ENCODE peak calls at places on chromosomes 4 and X, in five cellular contexts. H is H1, F is HCT116, G is HepG2, Q is K562. Y is an unnamed sample. For H3K36me3, the result is how much of the 10 kb centered on the place peaks cover.

GRCh38 chrX:53048169-53049126 is at the start of gene GPR173:
- DNase-seq in G (no peak), F (no peak), Q (no peak), H (no peak), Y (peak)

GRCh38 chrX:48752498-48752897 is 9.0 kb upstream of the GLOD5 start:
- DNase-seq in F (no peak), G (no peak), H (no peak), Q (no peak), Y (no peak)

GRCh38 chr4:38013461-38014366 is 53.5 kb downstream of the PTTG2 start:
- DNase-seq in Q (no peak), G (no peak), F (peak), H (no peak), Y (no peak)

GRCh38 chrX:111719426-111720210 is 38.6 kb downstream of the ALG13 start:
- DNase-seq in F (no peak), G (no peak), H (no peak), Q (no peak), Y (no peak)

GRCh38 chr4:27714073-27714472 is 853.4 kb downstream of the STIM2 start:
- DNase-seq in Q (no peak), H (no peak), G (no peak), F (no peak), Y (no peak)

GRCh38 chr4:34861661-34862060 is 1382.7 kb downstream of the ARAP2 start:
- DNase-seq in Q (no peak), G (no peak), F (no peak), H (no peak), Y (no peak)

GRCh38 chr4:2306773-2307410 is 45.0 kb upstream of the MXD4 start:
- DNase-seq in F (no peak), Q (no peak), G (no peak), H (no peak), Y (no peak)

GRCh38 chrX:120485562-120486520 is 16.7 kb upstream of the LAMP2 start:
- DNase-seq in F (peak), Q (peak), G (peak), H (peak), Y (peak)

GRCh38 chr4:122728781-122729330 is 3.6 kb upstream of the BBS12 start:
- DNase-seq in F (no peak), H (no peak), G (no peak), Q (no peak), Y (no peak)

GRCh38 chrX:66751136-66751782 is 112.4 kb upstream of the EDA2R start:
- DNase-seq in Q (no peak), H (no peak), F (no peak), G (no peak), Y (no peak)

GRCh38 chr4:166941629-166942028 is 292.7 kb downstream of the SPOCK3 start:
- DNase-seq in F (peak), Q (no peak), G (no peak), H (no peak), Y (no peak)

GRCh38 chrX:15151267-15152196 is 118.4 kb downstream of the ASB9 start:
- DNase-seq in G (no peak), Q (no peak), H (no peak), F (no peak), Y (no peak)

GRCh38 chrX:103012945-103013344 is 51.0 kb downstream of the BEX1 start:
- DNase-seq in Q (no peak), F (no peak), G (no peak), H (no peak), Y (no peak)

GRCh38 chrX:115449742-115450141 is 111.2 kb upstream of the PLS3 start:
- DNase-seq in Q (no peak), F (no peak), G (peak), H (no peak), Y (no peak)

GRCh38 chrX:114675365-114675764 is 91.5 kb downstream of the HTR2C start:
- DNase-seq in H (no peak), F (no peak), G (no peak), Q (no peak), Y (no peak)

GRCh38 chr4:108036252-108036651 is 46.6 kb downstream of the HADH start:
- DNase-seq in Q (no peak), G (no peak), F (no peak), H (no peak), Y (no peak)

GRCh38 chr4:74447636-74448233 is 2.8 kb downstream of the AREG start:
- DNase-seq in G (no peak), H (no peak), F (no peak), Q (no peak), Y (no peak)

GRCh38 chrX:23792861-23793553 is 10.0 kb downstream of the SAT1 start:
- DNase-seq in G (no peak), H (no peak), Q (no peak), F (no peak), Y (no peak)

GRCh38 chr4:111209706-111210105 is 586.8 kb upstream of the PITX2 start:
- DNase-seq in F (no peak), Q (no peak), H (peak), G (no peak), Y (peak)

GRCh38 chrX:2327423-2327822 is 173.4 kb downstream of the DHRSX start:
- DNase-seq in Q (no peak), H (no peak), F (no peak), G (no peak), Y (no peak)

GRCh38 chr4:130468340-130468739 is 1372.4 kb downstream of the C4orf33 start:
- DNase-seq in H (no peak), Q (no peak), G (no peak), F (no peak), Y (no peak)

GRCh38 chrX:154750301-154751120 is at the start of gene GAB3:
- DNase-seq in H (no peak), F (no peak), Q (no peak), G (no peak), Y (no peak)

GRCh38 chr4:142615324-142615665 is 230.8 kb downstream of the INPP4B start:
- DNase-seq in F (no peak), Q (no peak), G (no peak), H (no peak), Y (no peak)

GRCh38 chr4:32429151-32429550 is 1709.0 kb downstream of the PCDH7 start:
- DNase-seq in Q (no peak), G (no peak), F (no peak), H (no peak), Y (no peak)

GRCh38 chrX:48590203-48591103 is 6.8 kb upstream of the WDR13 start:
- DNase-seq in G (peak), F (no peak), Q (no peak), H (no peak), Y (no peak)

GRCh38 chr4:67366341-67366861 is 178.9 kb downstream of the CENPC start:
- DNase-seq in Q (no peak), H (no peak), F (no peak), G (no peak), Y (no peak)

GRCh38 chr4:174122705-174123104 is 160.8 kb downstream of the FBXO8 start:
- DNase-seq in Q (no peak), H (no peak), G (no peak), F (no peak), Y (no peak)

GRCh38 chr4:184420402-184420801 is 53.9 kb downstream of the IRF2 start:
- DNase-seq in Q (no peak), H (no peak), G (no peak), F (no peak), Y (no peak)

GRCh38 chr4:184420881-184421416 is 53.4 kb downstream of the IRF2 start:
- DNase-seq in Q (no peak), G (no peak), F (no peak), H (no peak), Y (no peak)

GRCh38 chr4:184417802-184418511 is 56.4 kb downstream of the IRF2 start:
- DNase-seq in G (peak), Q (peak), H (no peak), F (peak), Y (no peak)

GRCh38 chr4:184421558-184422155 is 52.7 kb downstream of the IRF2 start:
- DNase-seq in Q (no peak), G (no peak), F (no peak), H (no peak), Y (no peak)

GRCh38 chr4:184419976-184420375 is 54.4 kb downstream of the IRF2 start:
- DNase-seq in F (no peak), Q (no peak), G (no peak), H (no peak), Y (no peak)
- H3K36me3 ChIP-seq in F (under half), Q (under half), G (under half), H (under half), Y (under half)

DNA sequence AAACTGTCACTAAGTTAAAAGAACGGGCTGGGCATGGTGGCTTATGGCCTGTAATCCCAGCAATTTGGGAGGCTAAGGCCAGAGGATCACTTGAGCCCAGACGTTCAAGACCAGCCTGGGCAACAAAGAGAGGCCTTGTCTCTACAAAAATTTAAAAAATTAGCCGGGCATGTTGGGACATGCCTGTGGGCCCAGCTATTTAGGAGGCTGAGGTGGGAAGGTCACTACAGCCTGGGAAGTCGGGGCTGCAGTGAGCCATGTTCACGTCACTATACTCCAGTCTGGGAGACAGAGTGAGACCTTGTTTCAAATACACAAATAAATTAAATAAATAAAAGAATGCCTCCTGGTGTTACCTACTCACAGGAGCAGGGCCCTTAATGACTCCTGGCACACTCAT is 69.5 kb downstream of the APBB2 start:
- DNase-seq in F (no peak), H (no peak), Q (no peak), G (peak), Y (no peak)
- TF ChIP-seq YY1 in F (no peak), H (no peak), Q (no peak), G (no peak), Y (no peak)

DNA sequence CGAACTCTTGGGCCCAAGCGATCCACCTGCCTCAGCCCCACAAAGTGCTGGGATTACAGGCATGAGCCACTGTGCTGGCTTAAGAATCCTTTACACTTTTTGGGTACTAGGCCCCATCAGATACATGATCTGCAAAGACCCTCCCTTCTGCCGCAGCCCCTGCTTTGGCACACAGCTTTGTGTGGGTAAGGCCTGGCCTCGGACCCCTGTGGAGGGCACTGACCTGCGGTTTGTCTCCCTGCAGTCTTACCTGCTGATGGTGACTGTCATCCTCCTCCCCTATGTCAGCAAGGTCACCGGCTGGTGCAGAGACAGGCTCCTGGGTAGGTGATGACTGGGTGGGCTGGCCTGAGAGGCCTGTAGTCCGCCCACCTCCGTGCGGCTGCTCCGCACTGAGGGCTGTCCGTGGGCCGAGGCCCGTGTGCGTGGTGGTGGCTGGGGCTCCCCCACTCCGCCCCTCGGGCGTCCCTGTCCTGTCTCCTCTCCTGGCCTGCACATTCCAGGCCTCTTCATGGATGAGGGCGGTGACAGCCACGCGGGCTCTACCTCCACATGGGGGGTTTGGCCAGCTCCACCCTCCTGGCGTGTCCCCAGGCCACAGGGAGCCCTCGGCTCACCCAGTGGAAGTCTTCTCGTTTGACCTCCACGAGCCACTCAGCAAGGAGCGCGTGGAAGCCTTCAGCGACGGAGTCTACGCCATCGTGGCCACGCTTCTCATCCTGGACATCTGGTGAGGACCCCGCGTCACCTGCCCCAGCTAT is 18.0 kb downstream of the DGKQ start:
- DNase-seq in Q (no peak), F (no peak), H (no peak), G (no peak), Y (no peak)
- H3K36me3 ChIP-seq in Q (under half), F (under half), H (under half), G (under half), Y (under half)

GRCh38 chrX:70049406-70049805 is 332 bp downstream of the AWAT2 start:
- DNase-seq in H (no peak), F (no peak), G (no peak), Q (no peak), Y (no peak)

GRCh38 chrX:70054391-70054790 is 4.7 kb upstream of the AWAT2 start:
- DNase-seq in F (no peak), G (no peak), H (no peak), Q (no peak), Y (no peak)

GRCh38 chrX:70049925-70050324 is at the start of gene AWAT2:
- DNase-seq in G (no peak), H (no peak), F (no peak), Q (no peak), Y (no peak)

GRCh38 chrX:70052895-70053615 is 3.3 kb upstream of the AWAT2 start:
- DNase-seq in F (no peak), Q (no peak), H (no peak), G (no peak), Y (no peak)
- TF ChIP-seq YY1 in F (no peak), Q (no peak), H (no peak), G (no peak), Y (no peak)

GRCh38 chr4:172869621-172870268 is 298.9 kb upstream of the GALNT7 start:
- DNase-seq in F (no peak), H (no peak), G (no peak), Q (no peak), Y (no peak)

GRCh38 chr4:172866421-172866820 is 302.2 kb upstream of the GALNT7 start:
- DNase-seq in H (no peak), G (no peak), F (no peak), Q (no peak), Y (no peak)

GRCh38 chr4:172868271-172868670 is 300.3 kb upstream of the GALNT7 start:
- DNase-seq in F (no peak), Q (no peak), G (no peak), H (no peak), Y (no peak)

GRCh38 chr4:172865531-172866127 is 303.0 kb upstream of the GALNT7 start:
- DNase-seq in Q (no peak), H (no peak), F (no peak), G (no peak), Y (no peak)

GRCh38 chr4:172871381-172871780 is 297.2 kb upstream of the GALNT7 start:
- DNase-seq in F (peak), Q (no peak), H (no peak), G (no peak), Y (no peak)
- H3K36me3 ChIP-seq in F (under half), Q (under half), H (under half), G (under half), Y (under half)

DNA sequence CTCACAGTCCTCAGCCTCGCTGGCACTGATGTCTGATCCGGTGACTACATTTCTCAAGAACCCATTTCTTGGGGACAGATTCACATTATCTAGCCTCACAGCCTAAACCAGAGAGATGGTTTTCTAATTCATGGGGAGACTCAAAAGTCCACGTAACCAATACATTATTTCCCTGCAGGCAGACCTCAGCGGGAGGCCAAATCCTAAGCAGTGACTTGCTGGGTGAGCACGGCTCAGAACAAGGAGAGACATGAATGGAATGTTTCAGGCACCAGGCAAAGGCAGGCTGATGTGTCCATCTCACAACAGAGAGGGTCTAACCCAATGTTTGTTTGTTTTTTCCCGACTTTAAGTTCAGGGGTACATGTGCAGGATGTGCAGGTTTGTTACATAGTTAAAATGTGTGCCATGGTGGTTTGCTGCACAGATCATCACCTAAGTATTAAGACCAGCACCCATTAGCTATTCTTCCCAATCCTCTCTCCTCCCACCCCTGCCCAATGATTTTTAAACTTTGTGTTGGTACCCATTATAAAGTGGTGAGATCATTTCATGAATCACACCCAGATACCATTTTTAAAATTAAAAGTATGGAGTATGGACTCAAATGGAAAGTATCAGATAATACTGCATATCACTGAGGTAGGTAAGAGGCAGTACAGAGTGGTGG is 53.3 kb downstream of the SCD5 start:
- DNase-seq in Q (no peak), G (no peak), H (no peak), F (no peak), Y (no peak)
- TF ChIP-seq YY1 in Q (no peak), G (no peak), H (no peak), F (no peak), Y (no peak)

GRCh38 chr4:7821245-7822165 is 118.2 kb downstream of the AFAP1 start:
- DNase-seq in H (no peak), G (no peak), Q (no peak), F (no peak), Y (no peak)
- H3K36me3 ChIP-seq in H (under half), G (under half), Q (under half), F (under half), Y (under half)

DNA sequence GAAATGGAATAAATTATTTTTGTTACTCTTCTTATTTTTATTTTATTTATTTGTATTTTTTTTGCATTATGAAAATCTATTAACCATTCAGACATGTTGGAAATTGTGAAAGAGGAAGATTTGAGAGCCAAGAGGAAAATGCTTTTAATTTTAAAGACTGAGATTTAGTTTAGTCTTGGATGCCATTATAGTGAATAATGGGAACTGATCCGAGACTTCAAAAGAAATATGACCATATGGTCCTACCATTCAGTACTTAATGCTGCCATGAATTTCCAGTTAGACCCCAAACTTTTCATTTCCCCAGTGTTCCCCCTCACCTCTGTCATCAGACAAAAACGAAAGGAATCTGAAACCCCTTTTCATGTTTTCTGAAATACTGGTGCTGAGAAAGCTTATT is 95.5 kb downstream of the TENM3 start:
- DNase-seq in F (no peak), G (no peak), Q (no peak), H (no peak), Y (no peak)
- TF ChIP-seq YY1 in F (no peak), G (no peak), Q (no peak), H (no peak), Y (no peak)

Y was measured in NT2/D1.